ENCODE peak calls at places on chromosomes 13 and 19, in seven cellular contexts. One of them, this sample, is unnamed.

GRCh38 chr13:32311188-32311897 is 3.8 kb downstream of the ZAR1L start:
- DNase-seq in mesendoderm: no peak
- DNase-seq in IMR-90: no peak
- DNase-seq in H9: peak; percentile 31
- DNase-seq in mesenchymal stem cell: no peak
- DNase-seq in trophoblast cell: no peak
- DNase-seq in H1: no peak
- DNase-seq in this sample: no peak

GRCh38 chr19:53507523-53508442 is 30.2 kb upstream of the ZNF331 start:
- DNase-seq in mesendoderm: no peak
- DNase-seq in IMR-90: peak; percentile 41
- DNase-seq in H9: no peak
- DNase-seq in mesenchymal stem cell: no peak
- DNase-seq in trophoblast cell: peak; percentile 32
- DNase-seq in H1: no peak
- DNase-seq in this sample: no peak

GRCh38 chr13:45811891-45812583 is 39.5 kb downstream of the SIAH3 start:
- DNase-seq in mesendoderm: no peak
- DNase-seq in IMR-90: no peak
- DNase-seq in H9: no peak
- DNase-seq in mesenchymal stem cell: no peak
- DNase-seq in trophoblast cell: no peak
- DNase-seq in H1: no peak
- DNase-seq in this sample: no peak

GRCh38 chr13:35712907-35713685 is 236.6 kb upstream of the MAB21L1 start:
- DNase-seq in mesendoderm: peak; percentile 62
- DNase-seq in IMR-90: peak; percentile 71
- DNase-seq in H9: no peak
- DNase-seq in mesenchymal stem cell: peak; percentile 33
- DNase-seq in trophoblast cell: peak; percentile 93
- DNase-seq in H1: no peak
- DNase-seq in this sample: no peak

GRCh38 chr19:40633207-40633606 is 32.0 kb downstream of the LTBP4 start:
- DNase-seq in mesendoderm: no peak
- DNase-seq in IMR-90: peak; percentile 85
- DNase-seq in H9: no peak
- DNase-seq in mesenchymal stem cell: no peak
- DNase-seq in trophoblast cell: no peak
- DNase-seq in H1: no peak
- DNase-seq in this sample: no peak

GRCh38 chr19:47781590-47782318 is 3.3 kb downstream of the SELENOW start:
- DNase-seq in mesendoderm: no peak
- DNase-seq in IMR-90: no peak
- DNase-seq in H9: no peak
- DNase-seq in mesenchymal stem cell: no peak
- DNase-seq in trophoblast cell: peak; percentile 25
- DNase-seq in H1: no peak
- DNase-seq in this sample: no peak

GRCh38 chr13:112843392-112844250 is 125.4 kb upstream of the MCF2L start:
- DNase-seq in mesendoderm: no peak
- DNase-seq in IMR-90: no peak
- DNase-seq in H9: no peak
- DNase-seq in mesenchymal stem cell: no peak
- DNase-seq in trophoblast cell: no peak
- DNase-seq in H1: no peak
- DNase-seq in this sample: no peak

GRCh38 chr13:36431204-36432105 is 840 bp upstream of the CCNA1 start:
- DNase-seq in mesendoderm: peak; percentile 15
- DNase-seq in IMR-90: no peak
- DNase-seq in H9: no peak
- DNase-seq in mesenchymal stem cell: no peak
- DNase-seq in trophoblast cell: peak; percentile 35
- DNase-seq in H1: no peak
- DNase-seq in this sample: peak; percentile 37

GRCh38 chr13:80862466-80862865 is 521.5 kb upstream of the SPRY2 start:
- DNase-seq in mesendoderm: no peak
- DNase-seq in IMR-90: no peak
- DNase-seq in H9: no peak
- DNase-seq in mesenchymal stem cell: peak; percentile 47
- DNase-seq in trophoblast cell: no peak
- DNase-seq in H1: no peak
- DNase-seq in this sample: no peak

GRCh38 chr19:38061294-38061693 is 154.3 kb downstream of the SIPA1L3 start:
- DNase-seq in mesendoderm: no peak
- DNase-seq in IMR-90: peak; percentile 95
- DNase-seq in H9: no peak
- DNase-seq in mesenchymal stem cell: peak; percentile 83
- DNase-seq in trophoblast cell: peak; percentile 87
- DNase-seq in H1: no peak
- DNase-seq in this sample: no peak

GRCh38 chr13:46575321-46575721 is 22.4 kb downstream of the LRCH1 start:
- DNase-seq in mesendoderm: no peak
- DNase-seq in IMR-90: peak; percentile 89
- DNase-seq in H9: no peak
- DNase-seq in mesenchymal stem cell: peak; percentile 83
- DNase-seq in trophoblast cell: no peak
- DNase-seq in H1: no peak
- DNase-seq in this sample: no peak

GRCh38 chr19:13727798-13728197 is 36.5 kb upstream of the MRI1 start:
- DNase-seq in mesendoderm: no peak
- DNase-seq in IMR-90: peak; percentile 82
- DNase-seq in H9: no peak
- DNase-seq in mesenchymal stem cell: no peak
- DNase-seq in trophoblast cell: no peak
- DNase-seq in H1: no peak
- DNase-seq in this sample: no peak

GRCh38 chr13:100102042-100102441 is 13.1 kb downstream of the PCCA start:
- DNase-seq in mesendoderm: no peak
- DNase-seq in IMR-90: no peak
- DNase-seq in H9: no peak
- DNase-seq in mesenchymal stem cell: no peak
- DNase-seq in trophoblast cell: no peak
- DNase-seq in H1: no peak
- DNase-seq in this sample: no peak
- H3K79me1 ChIP-seq in mesendoderm: peaks cover 7% of the 10 kb centered on the region
- H3K79me1 ChIP-seq in IMR-90: peaks cover 58% of the 10 kb centered on the region
- H3K79me1 ChIP-seq in H9: peaks cover 3% of the 10 kb centered on the region
- H3K79me1 ChIP-seq in mesenchymal stem cell: peaks cover 5% of the 10 kb centered on the region
- H3K79me1 ChIP-seq in trophoblast cell: no peaks in the 10 kb centered on the region
- H3K79me1 ChIP-seq in H1: no peaks in the 10 kb centered on the region
- H3K79me1 ChIP-seq in this sample: peaks cover 2% of the 10 kb centered on the region

GRCh38 chr13:51946163-51946669 is 65.0 kb downstream of the ATP7B start:
- DNase-seq in mesendoderm: no peak
- DNase-seq in IMR-90: no peak
- DNase-seq in H9: no peak
- DNase-seq in mesenchymal stem cell: no peak
- DNase-seq in trophoblast cell: no peak
- DNase-seq in H1: no peak
- DNase-seq in this sample: no peak
- H3K4me1 ChIP-seq in mesendoderm: no peaks in the 10 kb centered on the region
- H3K4me1 ChIP-seq in IMR-90: no peaks in the 10 kb centered on the region
- H3K4me1 ChIP-seq in H9: no peaks in the 10 kb centered on the region
- H3K4me1 ChIP-seq in mesenchymal stem cell: no peaks in the 10 kb centered on the region
- H3K4me1 ChIP-seq in trophoblast cell: no peaks in the 10 kb centered on the region
- H3K4me1 ChIP-seq in H1: no peaks in the 10 kb centered on the region
- H3K4me1 ChIP-seq in this sample: no peaks in the 10 kb centered on the region

GRCh38 chr19:33416307-33417215 is 43.1 kb downstream of the CEBPG start:
- DNase-seq in mesendoderm: peak; percentile 81
- DNase-seq in IMR-90: peak; percentile 68
- DNase-seq in H9: peak; percentile 85
- DNase-seq in mesenchymal stem cell: peak; percentile 62
- DNase-seq in trophoblast cell: peak; percentile 77
- DNase-seq in H1: peak; percentile 29
- DNase-seq in this sample: peak; percentile 50
- H3K79me1 ChIP-seq in mesendoderm: no peaks in the 10 kb centered on the region
- H3K79me1 ChIP-seq in IMR-90: no peaks in the 10 kb centered on the region
- H3K79me1 ChIP-seq in H9: no peaks in the 10 kb centered on the region
- H3K79me1 ChIP-seq in mesenchymal stem cell: no peaks in the 10 kb centered on the region
- H3K79me1 ChIP-seq in trophoblast cell: no peaks in the 10 kb centered on the region
- H3K79me1 ChIP-seq in H1: peaks cover 3% of the 10 kb centered on the region
- H3K79me1 ChIP-seq in this sample: peaks cover 2% of the 10 kb centered on the region

DNA sequence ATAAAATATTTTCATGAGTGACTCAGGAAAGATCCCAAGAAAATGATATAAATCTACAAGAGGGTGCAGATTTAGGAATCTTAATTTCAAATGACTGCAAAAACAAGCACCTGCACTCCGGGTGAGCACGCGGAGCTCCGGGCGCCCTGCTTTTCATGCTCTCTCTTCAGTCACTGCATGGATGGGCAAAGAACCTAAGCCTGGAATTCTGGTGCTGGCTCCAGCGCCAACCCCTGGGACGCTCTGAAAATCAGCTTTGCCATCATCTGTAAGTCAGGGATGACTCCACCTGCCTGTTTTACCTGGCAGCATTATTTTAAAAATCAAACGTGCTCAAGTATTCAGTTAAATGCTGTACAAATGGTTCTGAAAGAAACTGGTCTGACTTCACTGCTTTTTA is 81.3 kb downstream of the COL4A1 start:
- DNase-seq in mesendoderm: no peak
- DNase-seq in IMR-90: no peak
- DNase-seq in H9: no peak
- DNase-seq in mesenchymal stem cell: no peak
- DNase-seq in trophoblast cell: peak; percentile 64
- DNase-seq in H1: no peak
- DNase-seq in this sample: no peak
- H3K4me1 ChIP-seq in mesendoderm: no peaks in the 10 kb centered on the region
- H3K4me1 ChIP-seq in IMR-90: peaks cover 28% of the 10 kb centered on the region
- H3K4me1 ChIP-seq in H9: no peaks in the 10 kb centered on the region
- H3K4me1 ChIP-seq in mesenchymal stem cell: peaks cover 26% of the 10 kb centered on the region
- H3K4me1 ChIP-seq in trophoblast cell: peaks cover 9% of the 10 kb centered on the region
- H3K4me1 ChIP-seq in H1: no peaks in the 10 kb centered on the region
- H3K4me1 ChIP-seq in this sample: peaks cover 6% of the 10 kb centered on the region

DNA sequence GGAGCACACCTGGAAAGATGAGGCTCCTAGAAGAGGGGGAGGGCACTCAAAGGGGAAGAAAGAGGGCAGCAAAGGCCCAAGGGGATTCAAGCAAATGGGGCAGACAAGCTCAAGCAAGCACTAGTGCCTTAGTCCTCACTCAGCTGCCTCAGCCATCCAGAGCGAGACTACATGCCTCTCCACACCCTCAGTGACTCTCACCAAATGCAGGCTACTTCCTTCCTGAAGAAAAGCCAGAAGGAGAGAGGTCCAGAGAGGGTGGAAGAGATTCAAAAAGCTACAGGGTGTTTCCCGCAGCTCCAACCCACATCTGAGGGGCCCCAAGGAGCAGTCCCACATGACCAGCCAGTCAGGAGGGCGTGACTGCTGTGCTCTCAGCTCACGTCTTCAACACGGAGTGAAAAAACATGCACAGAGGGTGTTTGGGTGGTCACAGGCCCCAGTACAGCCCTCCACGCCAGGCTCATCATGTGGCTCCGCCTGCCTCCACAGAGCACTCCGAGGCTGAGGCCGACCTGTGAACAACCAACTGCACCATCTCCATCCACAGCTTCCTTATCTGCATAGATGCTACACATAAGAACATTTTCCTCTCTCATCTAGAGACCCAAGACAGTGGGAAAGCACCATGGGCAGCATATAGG is 40.4 kb downstream of the MIPEP start:
- DNase-seq in mesendoderm: no peak
- DNase-seq in IMR-90: no peak
- DNase-seq in H9: no peak
- DNase-seq in mesenchymal stem cell: no peak
- DNase-seq in trophoblast cell: no peak
- DNase-seq in H1: no peak
- DNase-seq in this sample: no peak
- H3K79me1 ChIP-seq in mesendoderm: no peaks in the 10 kb centered on the region
- H3K79me1 ChIP-seq in IMR-90: no peaks in the 10 kb centered on the region
- H3K79me1 ChIP-seq in H9: no peaks in the 10 kb centered on the region
- H3K79me1 ChIP-seq in mesenchymal stem cell: no peaks in the 10 kb centered on the region
- H3K79me1 ChIP-seq in trophoblast cell: no peaks in the 10 kb centered on the region
- H3K79me1 ChIP-seq in H1: no peaks in the 10 kb centered on the region
- H3K79me1 ChIP-seq in this sample: no peaks in the 10 kb centered on the region

GRCh38 chr19:41871573-41872383 is 5.3 kb upstream of the CD79A start:
- DNase-seq in mesendoderm: peak; percentile 32
- DNase-seq in IMR-90: no peak
- DNase-seq in H9: no peak
- DNase-seq in mesenchymal stem cell: peak; percentile 7
- DNase-seq in trophoblast cell: no peak
- DNase-seq in H1: no peak
- DNase-seq in this sample: no peak
- H3K4me1 ChIP-seq in mesendoderm: no peaks in the 10 kb centered on the region
- H3K4me1 ChIP-seq in IMR-90: peaks cover 2% of the 10 kb centered on the region
- H3K4me1 ChIP-seq in H9: no peaks in the 10 kb centered on the region
- H3K4me1 ChIP-seq in mesenchymal stem cell: peaks cover 18% of the 10 kb centered on the region
- H3K4me1 ChIP-seq in trophoblast cell: no peaks in the 10 kb centered on the region
- H3K4me1 ChIP-seq in H1: no peaks in the 10 kb centered on the region
- H3K4me1 ChIP-seq in this sample: no peaks in the 10 kb centered on the region

GRCh38 chr13:52096062-52096461 is 32.8 kb downstream of the NEK5 start:
- DNase-seq in mesendoderm: no peak
- DNase-seq in IMR-90: no peak
- DNase-seq in H9: no peak
- DNase-seq in mesenchymal stem cell: no peak
- DNase-seq in trophoblast cell: no peak
- DNase-seq in H1: no peak
- DNase-seq in this sample: no peak

GRCh38 chr13:52096748-52097147 is 32.1 kb downstream of the NEK5 start:
- DNase-seq in mesendoderm: no peak
- DNase-seq in IMR-90: no peak
- DNase-seq in H9: no peak
- DNase-seq in mesenchymal stem cell: no peak
- DNase-seq in trophoblast cell: no peak
- DNase-seq in H1: no peak
- DNase-seq in this sample: no peak

GRCh38 chr13:52091473-52091872 is 37.4 kb downstream of the NEK5 start:
- DNase-seq in mesendoderm: no peak
- DNase-seq in IMR-90: no peak
- DNase-seq in H9: no peak
- DNase-seq in mesenchymal stem cell: no peak
- DNase-seq in trophoblast cell: no peak
- DNase-seq in H1: no peak
- DNase-seq in this sample: no peak

GRCh38 chr13:52092087-52092486 is 36.8 kb downstream of the NEK5 start:
- DNase-seq in mesendoderm: no peak
- DNase-seq in IMR-90: no peak
- DNase-seq in H9: no peak
- DNase-seq in mesenchymal stem cell: no peak
- DNase-seq in trophoblast cell: no peak
- DNase-seq in H1: no peak
- DNase-seq in this sample: no peak

DNA sequence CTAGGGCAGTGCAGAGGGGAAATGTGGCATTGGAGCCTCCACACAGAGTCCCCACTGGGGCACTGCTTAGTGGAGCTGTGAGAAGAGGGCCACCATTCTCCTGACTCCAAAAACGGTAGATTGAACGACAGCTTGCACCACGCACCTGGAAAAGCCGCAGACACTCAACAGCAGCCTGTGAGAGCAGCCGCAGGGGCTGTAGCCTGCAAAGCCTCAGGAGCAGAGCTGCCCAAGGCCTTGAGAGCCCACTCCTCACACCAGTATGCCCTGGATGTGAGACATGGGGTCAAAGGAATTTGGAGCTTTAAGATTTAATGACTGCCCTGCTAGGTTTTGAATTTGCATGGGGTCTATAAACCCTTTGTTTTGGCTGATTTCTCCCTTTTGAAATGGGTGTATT is 31.7 kb downstream of the NEK5 start:
- DNase-seq in mesendoderm: no peak
- DNase-seq in IMR-90: no peak
- DNase-seq in H9: no peak
- DNase-seq in mesenchymal stem cell: no peak
- DNase-seq in trophoblast cell: no peak
- DNase-seq in H1: no peak
- DNase-seq in this sample: no peak
- H3K79me1 ChIP-seq in mesendoderm: no peaks in the 10 kb centered on the region
- H3K79me1 ChIP-seq in IMR-90: no peaks in the 10 kb centered on the region
- H3K79me1 ChIP-seq in H9: no peaks in the 10 kb centered on the region
- H3K79me1 ChIP-seq in mesenchymal stem cell: no peaks in the 10 kb centered on the region
- H3K79me1 ChIP-seq in trophoblast cell: no peaks in the 10 kb centered on the region
- H3K79me1 ChIP-seq in H1: no peaks in the 10 kb centered on the region
- H3K79me1 ChIP-seq in this sample: no peaks in the 10 kb centered on the region

GRCh38 chr19:17948967-17949930 is 16.4 kb downstream of the CCDC124 start:
- DNase-seq in mesendoderm: no peak
- DNase-seq in IMR-90: no peak
- DNase-seq in H9: peak; percentile 38
- DNase-seq in mesenchymal stem cell: peak; percentile 14
- DNase-seq in trophoblast cell: peak; percentile 33
- DNase-seq in H1: no peak
- DNase-seq in this sample: no peak
- H3K4me1 ChIP-seq in mesendoderm: peaks cover 2% of the 10 kb centered on the region
- H3K4me1 ChIP-seq in IMR-90: peaks cover 3% of the 10 kb centered on the region
- H3K4me1 ChIP-seq in H9: peaks cover 1% of the 10 kb centered on the region
- H3K4me1 ChIP-seq in mesenchymal stem cell: peaks cover 40% of the 10 kb centered on the region
- H3K4me1 ChIP-seq in trophoblast cell: peaks cover 9% of the 10 kb centered on the region
- H3K4me1 ChIP-seq in H1: peaks cover 42% of the 10 kb centered on the region
- H3K4me1 ChIP-seq in this sample: peaks cover 38% of the 10 kb centered on the region